ENCODE peak calls at places on chromosomes 13 and 19, in ten cellular contexts. H is fibroblast of villous mesenchyme, O is B cell, D is HT-29, J is T follicular helper cell, Z is WTC11, G is GM13977, R is left kidney, A is BJ, K is NCI-H2081. C is an unnamed sample.

GRCh38 chr19:13190781-13191540 is 40.8 kb downstream of the IER2 start:
- DNase-seq in G (no peak), K (no peak), R (peak; percentile 28), D (peak; percentile 47), J (no peak), Z (no peak), A (no peak), H (no peak), O (no peak), C (no peak)

GRCh38 chr19:54196514-54196913 is 4.1 kb upstream of the RPS9 start:
- DNase-seq in G (no peak), R (no peak), H (no peak), O (no peak), K (no peak), D (no peak), Z (no peak), J (no peak), A (no peak), C (no peak)

GRCh38 chr13:97298816-97299215 is 76.7 kb downstream of the MBNL2 start:
- DNase-seq in G (no peak), A (no peak), R (peak; percentile 49), J (no peak), Z (no peak), D (no peak), H (no peak), O (no peak), K (no peak), C (no peak)

GRCh38 chr19:36079389-36079788 is 24.7 kb downstream of the WDR62 start:
- DNase-seq in A (no peak), D (no peak), R (no peak), O (no peak), G (no peak), J (no peak), H (no peak), K (no peak), Z (no peak), C (no peak)

GRCh38 chr13:31731923-31732322 is 7.4 kb upstream of the RXFP2 start:
- DNase-seq in R (no peak), K (no peak), O (no peak), J (no peak), H (no peak), Z (no peak), G (no peak), A (no peak), D (no peak), C (peak; percentile 26)

GRCh38 chr13:38821753-38822551 is 135.1 kb downstream of the FREM2 start:
- DNase-seq in G (no peak), A (no peak), H (no peak), R (peak; percentile 4), K (no peak), Z (no peak), O (no peak), J (no peak), D (no peak), C (no peak)

GRCh38 chr13:75455962-75456361 is 26.0 kb downstream of the TBC1D4 start:
- DNase-seq in O (no peak), K (no peak), R (no peak), A (no peak), Z (no peak), G (no peak), J (no peak), D (no peak), H (no peak), C (no peak)

GRCh38 chr13:88800505-88800904 is 1129.3 kb downstream of the SLITRK5 start:
- DNase-seq in D (no peak), G (no peak), J (no peak), O (no peak), K (no peak), A (no peak), Z (no peak), H (no peak), R (no peak), C (no peak)

GRCh38 chr19:56403261-56403660 is 871 bp upstream of the ZNF583 start:
- DNase-seq in Z (no peak), K (no peak), J (no peak), O (no peak), A (no peak), H (peak; percentile 16), G (no peak), D (no peak), R (peak; percentile 42), C (no peak)

GRCh38 chr19:33391631-33392249 is 18.2 kb downstream of the CEBPG start:
- DNase-seq in J (no peak), G (peak; percentile 30), H (no peak), D (no peak), K (no peak), O (no peak), R (no peak), A (no peak), Z (no peak), C (no peak)

C was measured in Daoy.